ENCODE peak calls at places on chromosome 14, in nine cellular contexts. K is SK-N-SH, I is MM.1S, F is IMR-90, U is fibroblast of lung, X is neural progenitor cell, S is PC-3, W is HepG2, N is mesendoderm. O is an unnamed sample.
A peak's percentile ranks its signal among the peaks of the same experiment; 100 is the strongest.

GRCh38 chr14:90732142-90732541 is 84.1 kb downstream of the TTC7B start:
- DNase-seq in K (no peak), I (no peak), F (no peak), U (no peak), X (no peak), S (no peak), W (no peak), N (no peak), O (no peak)

GRCh38 chr14:44170099-44170498 is 337.0 kb downstream of the FSCB start:
- DNase-seq in K (no peak), I (no peak), F (no peak), U (no peak), X (no peak), S (peak; percentile 12), W (no peak), N (no peak), O (no peak)

GRCh38 chr14:74299061-74299545 is 3.6 kb downstream of the ABCD4 start:
- DNase-seq in K (no peak), I (no peak), F (peak; percentile 34), U (peak; percentile 70), X (no peak), S (peak; percentile 31), W (no peak), N (peak; percentile 63), O (peak; percentile 29)

GRCh38 chr14:94132285-94132887 is 3.0 kb upstream of the IFI27L2 start:
- DNase-seq in K (peak; percentile 52), I (peak; percentile 48), F (peak; percentile 70), U (peak; percentile 45), X (peak; percentile 80), S (peak; percentile 78), W (peak; percentile 72), N (peak; percentile 78), O (peak; percentile 68)

GRCh38 chr14:33564774-33565630 is 385.9 kb downstream of the EGLN3 start:
- DNase-seq in K (no peak), I (no peak), F (peak; percentile 10), U (peak; percentile 94), X (no peak), S (peak; percentile 82), W (peak; percentile 29), N (peak; percentile 95), O (no peak)

GRCh38 chr14:94142836-94143235 is 13.4 kb upstream of the IFI27L2 start:
- DNase-seq in K (no peak), I (no peak), F (no peak), U (no peak), X (no peak), S (no peak), W (no peak), N (no peak), O (no peak)

GRCh38 chr14:64540208-64541202 is at the start of gene HSPA2:
- DNase-seq in K (peak; percentile 98), I (peak; percentile 92), F (peak; percentile 99), U (peak; percentile 100), X (peak; percentile 98), S (peak; percentile 100), W (peak; percentile 88), N (peak; percentile 100), O (peak; percentile 99)

GRCh38 chr14:36295642-36296627 is 24.5 kb downstream of the MBIP start:
- DNase-seq in K (no peak), I (no peak), F (no peak), U (no peak), X (peak; percentile 18), S (no peak), W (no peak), N (peak; percentile 75), O (peak; percentile 71)

GRCh38 chr14:37721976-37722659 is 126.7 kb downstream of the TTC6 start:
- DNase-seq in K (no peak), I (no peak), F (peak; percentile 11), U (no peak), X (no peak), S (no peak), W (peak; percentile 85), N (peak; percentile 39), O (no peak)

GRCh38 chr14:62807636-62808035 is 237.6 kb downstream of the KCNH5 start:
- DNase-seq in K (no peak), I (no peak), F (no peak), U (no peak), X (no peak), S (no peak), W (no peak), N (peak; percentile 31), O (no peak)

GRCh38 chr14:60249321-60250251 is 565 bp downstream of the PPM1A start:
- DNase-seq in K (peak; percentile 94), I (peak; percentile 53), F (peak; percentile 54), U (peak; percentile 66), X (peak; percentile 95), S (peak; percentile 88), W (peak; percentile 58), N (peak; percentile 89), O (peak; percentile 79)

GRCh38 chr14:53692451-53693330 is 263.9 kb downstream of the BMP4 start:
- DNase-seq in K (no peak), I (no peak), F (no peak), U (no peak), X (no peak), S (no peak), W (no peak), N (no peak), O (no peak)

GRCh38 chr14:105855893-105856675 is 329.7 kb downstream of the TMEM121 start:
- DNase-seq in K (no peak), I (no peak), F (no peak), U (no peak), X (no peak), S (no peak), W (no peak), N (no peak), O (peak; percentile 11)

GRCh38 chr14:77825895-77826519 is 26.1 kb downstream of the ADCK1 start:
- DNase-seq in K (no peak), I (no peak), F (no peak), U (no peak), X (no peak), S (no peak), W (no peak), N (no peak), O (no peak)

GRCh38 chr14:75418779-75419768 is 8.7 kb upstream of the JDP2 start:
- DNase-seq in K (no peak), I (no peak), F (no peak), U (no peak), X (peak; percentile 78), S (no peak), W (no peak), N (peak; percentile 97), O (peak; percentile 82)

GRCh38 chr14:24115451-24116110 is 832 bp upstream of the NRL start:
- DNase-seq in K (no peak), I (no peak), F (no peak), U (no peak), X (no peak), S (no peak), W (no peak), N (no peak), O (no peak)

GRCh38 chr14:95396221-95396620 is 76.5 kb upstream of the CLMN start:
- DNase-seq in K (no peak), I (no peak), F (no peak), U (no peak), X (no peak), S (no peak), W (no peak), N (no peak), O (no peak)
- H3K9ac ChIP-seq in K (no peak overlapping the region), I (no peak overlapping the region), F (no peak overlapping the region), U (no peak overlapping the region), X (no peak overlapping the region), S (no peak overlapping the region), W (no peak overlapping the region), N (no peak overlapping the region), O (no peak overlapping the region)

DNA sequence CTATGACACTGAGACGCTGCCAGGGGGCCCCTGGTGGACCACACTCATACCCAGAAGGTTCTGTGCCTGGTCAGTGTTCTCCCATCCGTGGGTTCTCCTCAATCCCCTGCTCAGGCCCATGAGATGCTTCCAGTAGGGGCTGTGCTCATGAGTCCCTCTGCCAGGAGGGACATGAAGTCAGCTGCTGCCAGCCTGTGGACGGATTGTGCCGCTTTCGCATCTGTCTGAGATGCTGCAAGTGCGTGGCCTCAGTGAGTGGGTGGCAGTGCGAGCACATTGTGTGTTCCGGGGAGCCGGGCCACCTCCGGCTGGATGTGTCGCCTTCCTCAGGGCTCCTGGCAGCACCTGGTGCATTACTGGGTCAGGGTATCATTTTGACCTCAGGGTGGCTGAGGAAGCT is 15.5 kb downstream of the TUNAR start:
- DNase-seq in K (no peak), I (no peak), F (no peak), U (no peak), X (no peak), S (no peak), W (no peak), N (no peak), O (no peak)
- H3K27ac ChIP-seq in K (no peak overlapping the region), I (no peak overlapping the region), F (no peak overlapping the region), U (no peak overlapping the region), X (no peak overlapping the region), S (no peak overlapping the region), W (no peak overlapping the region), N (no peak overlapping the region), O (no peak overlapping the region)

GRCh38 chr14:55586411-55586810 is 6.4 kb downstream of the KTN1 start:
- DNase-seq in K (no peak), I (no peak), F (peak; percentile 24), U (no peak), X (no peak), S (no peak), W (no peak), N (no peak), O (no peak)

GRCh38 chr14:55588259-55588699 is 8.3 kb downstream of the KTN1 start:
- DNase-seq in K (no peak), I (no peak), F (peak; percentile 74), U (peak; percentile 59), X (no peak), S (peak; percentile 71), W (no peak), N (no peak), O (no peak)

GRCh38 chr14:55583942-55584468 is 4.0 kb downstream of the KTN1 start:
- DNase-seq in K (peak; percentile 46), I (no peak), F (peak; percentile 37), U (no peak), X (no peak), S (no peak), W (peak; percentile 27), N (peak; percentile 79), O (no peak)

GRCh38 chr14:55587847-55588246 is 7.8 kb downstream of the KTN1 start:
- DNase-seq in K (no peak), I (no peak), F (no peak), U (no peak), X (no peak), S (no peak), W (no peak), N (no peak), O (no peak)

DNA sequence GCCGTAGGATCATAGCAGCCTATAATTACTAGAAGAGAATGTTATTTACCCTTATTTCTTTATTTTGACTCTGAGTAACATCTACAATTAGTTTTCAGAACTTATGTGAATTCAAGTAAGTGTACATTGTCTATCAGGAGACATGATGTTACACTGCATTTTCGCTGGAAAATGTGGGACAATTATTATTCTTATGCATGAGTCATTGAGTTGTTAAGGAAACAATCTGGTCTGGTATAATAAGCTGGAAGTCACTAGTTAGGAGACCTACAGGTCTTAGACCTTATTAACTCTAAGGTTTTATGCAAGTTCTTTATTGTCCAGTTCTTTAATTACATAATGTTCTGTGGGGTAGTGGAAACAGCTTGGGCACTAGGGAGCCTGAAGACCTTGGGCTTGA is 5.8 kb downstream of the KTN1 start:
- DNase-seq in K (no peak), I (no peak), F (peak; percentile 73), U (peak; percentile 70), X (no peak), S (peak; percentile 51), W (no peak), N (no peak), O (no peak)
- H3K9ac ChIP-seq in K (no peak overlapping the region), I (no peak overlapping the region), F (no peak overlapping the region), U (no peak overlapping the region), X (no peak overlapping the region), S (no peak overlapping the region), W (no peak overlapping the region), N (no peak overlapping the region), O (no peak overlapping the region)

GRCh38 chr14:21543426-21544350 is 17.5 kb upstream of the SALL2 start:
- DNase-seq in K (no peak), I (no peak), F (no peak), U (no peak), X (peak; percentile 42), S (no peak), W (no peak), N (peak; percentile 83), O (no peak)
- H3K27ac ChIP-seq in K (no peak overlapping the region), I (no peak overlapping the region), F (no peak overlapping the region), U (no peak overlapping the region), X (peak overlapping the region; percentile 85), S (no peak overlapping the region), W (no peak overlapping the region), N (no peak overlapping the region), O (no peak overlapping the region)

O was measured in colonic mucosa.